ENCODE peak calls at places on chromosomes 11 and 22, in eight cellular contexts. S is endodermal cell, O is tibial nerve, H is coronary artery, C is neural progenitor cell, K is stomach, R is A549, U is ascending aorta. L is an unnamed sample.

GRCh38 chr22:40855104-40855959 is 1.1 kb downstream of the ST13 start:
- DNase-seq in K (no peak), O (peak; percentile 28), U (no peak), R (no peak), C (peak; percentile 8), S (peak; percentile 42), H (no peak), L (no peak)

GRCh38 chr11:65419773-65420481 is 2.7 kb upstream of the NEAT1 start:
- DNase-seq in U (peak; percentile 98), K (peak; percentile 95), H (peak; percentile 98), C (peak; percentile 65), O (peak; percentile 93), S (peak; percentile 87), R (peak; percentile 94), L (peak; percentile 74)

GRCh38 chr22:31104869-31105268 is 2.5 kb downstream of the SELENOM start:
- DNase-seq in S (peak; percentile 95), U (peak; percentile 70), H (no peak), O (no peak), C (peak; percentile 90), R (no peak), K (no peak), L (no peak)

GRCh38 chr22:28920757-28921584 is 37.6 kb downstream of the ZNRF3 start:
- DNase-seq in H (no peak), R (no peak), U (no peak), S (no peak), C (no peak), K (no peak), O (no peak), L (no peak)

GRCh38 chr11:66950113-66950535 is 8.1 kb downstream of the PC start:
- DNase-seq in K (peak; percentile 78), R (peak; percentile 97), H (peak; percentile 78), O (no peak), U (peak; percentile 69), C (no peak), S (peak; percentile 72), L (no peak)

GRCh38 chr11:85930879-85931366 is 75.7 kb downstream of the CCDC83 start:
- DNase-seq in S (no peak), H (no peak), K (no peak), U (no peak), R (no peak), C (no peak), O (no peak), L (no peak)

GRCh38 chr22:22702159-22702873 is 57.9 kb downstream of the GGTLC2 start:
- DNase-seq in U (peak; percentile 33), C (peak; percentile 34), S (peak; percentile 79), K (no peak), H (peak; percentile 53), O (no peak), R (no peak), L (no peak)

GRCh38 chr11:60370811-60371297 is 7.5 kb upstream of the MS4A7 start:
- DNase-seq in O (no peak), U (no peak), H (no peak), C (no peak), S (no peak), K (no peak), R (peak; percentile 19), L (peak; percentile 22)

GRCh38 chr11:73184953-73185671 is 33.0 kb upstream of the P2RY2 start:
- DNase-seq in U (peak; percentile 83), C (peak; percentile 68), O (peak; percentile 65), S (peak; percentile 91), K (peak; percentile 75), R (peak; percentile 76), H (no peak), L (peak; percentile 64)

GRCh38 chr11:990101-990500 is 46.4 kb downstream of the MUC6 start:
- DNase-seq in R (no peak), S (no peak), C (no peak), K (no peak), U (no peak), O (no peak), H (no peak), L (no peak)

GRCh38 chr22:25880524-25880923 is 138.5 kb downstream of the MYO18B start:
- DNase-seq in R (peak; percentile 16), S (no peak), K (no peak), C (no peak), H (no peak), O (no peak), U (no peak), L (no peak)

GRCh38 chr11:66859686-66860448 is 3.0 kb downstream of the LRFN4 start:
- DNase-seq in H (no peak), U (no peak), S (no peak), C (no peak), O (no peak), R (peak; percentile 40), K (no peak), L (no peak)

GRCh38 chr11:128879817-128880216 is 11.3 kb upstream of the KCNJ5 start:
- DNase-seq in K (no peak), R (no peak), U (no peak), H (no peak), S (peak; percentile 74), O (no peak), C (no peak), L (no peak)

GRCh38 chr11:13333456-13333957 is 55.9 kb downstream of the BMAL1 start:
- DNase-seq in O (no peak), H (no peak), R (peak; percentile 54), U (no peak), C (no peak), K (peak; percentile 54), S (no peak), L (no peak)

GRCh38 chr11:115802641-115803040 is 298.4 kb upstream of the CADM1 start:
- DNase-seq in U (no peak), O (no peak), C (no peak), R (no peak), H (no peak), K (no peak), S (no peak), L (no peak)

GRCh38 chr11:61787928-61788491 is 4.4 kb downstream of the TMEM258 start:
- DNase-seq in O (no peak), C (peak; percentile 79), S (peak; percentile 89), H (no peak), U (no peak), K (peak; percentile 72), R (peak; percentile 84), L (no peak)

GRCh38 chr11:126615819-126616218 is 260.3 kb downstream of the ST3GAL4 start:
- DNase-seq in C (no peak), K (no peak), U (no peak), S (no peak), R (no peak), H (no peak), O (no peak), L (no peak)

GRCh38 chr11:114262681-114263509 is 33.3 kb upstream of the NNMT start:
- DNase-seq in H (no peak), C (peak; percentile 77), U (peak; percentile 68), R (peak; percentile 50), O (no peak), S (peak; percentile 71), K (no peak), L (peak; percentile 62)
- TF ChIP-seq CTCF in H (no peak), C (peak; percentile 78), U (peak; percentile 35), R (peak; percentile 55), O (peak; percentile 53), S (peak; percentile 79), K (peak; percentile 37), L (peak; percentile 60)

GRCh38 chr11:15107730-15108515 is 6.8 kb upstream of the INSC start:
- DNase-seq in U (no peak), S (no peak), H (no peak), K (no peak), C (no peak), R (no peak), O (no peak), L (no peak)

GRCh38 chr11:15104166-15104565 is 10.6 kb upstream of the INSC start:
- DNase-seq in K (no peak), R (no peak), C (no peak), H (no peak), U (no peak), S (no peak), O (no peak), L (no peak)

GRCh38 chr11:15109602-15110001 is 5.1 kb upstream of the INSC start:
- DNase-seq in K (no peak), U (no peak), O (no peak), C (no peak), R (no peak), S (no peak), H (no peak), L (no peak)

GRCh38 chr11:15108592-15109130 is 6.1 kb upstream of the INSC start:
- DNase-seq in R (no peak), S (no peak), O (no peak), H (no peak), C (no peak), U (no peak), K (no peak), L (no peak)

GRCh38 chr11:15106201-15106965 is 8.3 kb upstream of the INSC start:
- DNase-seq in U (no peak), H (no peak), R (no peak), C (peak; percentile 42), S (no peak), O (no peak), K (no peak), L (peak; percentile 63)
- TF ChIP-seq CTCF in U (no peak), H (no peak), R (no peak), C (no peak), S (no peak), O (no peak), K (no peak), L (no peak)

DNA sequence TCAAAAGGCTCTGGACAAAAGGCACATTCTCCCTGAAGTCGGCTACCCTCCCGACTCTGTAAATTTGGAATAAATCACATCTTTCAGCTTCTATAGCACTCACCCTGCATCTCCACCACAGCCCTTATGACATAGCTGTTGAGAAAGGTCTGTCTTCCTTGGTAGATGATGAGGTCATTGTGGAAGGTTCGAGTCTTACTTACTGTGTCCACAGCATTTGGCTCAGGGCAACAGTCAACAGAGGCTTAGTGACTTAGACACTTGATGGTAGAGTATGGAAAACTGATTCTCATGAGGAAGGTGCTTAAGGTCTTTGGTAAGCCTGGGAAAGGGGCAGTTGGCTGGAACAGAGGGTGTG is 45.6 kb downstream of the PTPRJ start:
- DNase-seq in S (no peak), K (no peak), H (no peak), U (no peak), O (no peak), R (no peak), C (no peak), L (no peak)
- TF ChIP-seq CTCF in S (no peak), K (no peak), H (no peak), U (no peak), O (no peak), R (no peak), C (no peak), L (no peak)

DNA sequence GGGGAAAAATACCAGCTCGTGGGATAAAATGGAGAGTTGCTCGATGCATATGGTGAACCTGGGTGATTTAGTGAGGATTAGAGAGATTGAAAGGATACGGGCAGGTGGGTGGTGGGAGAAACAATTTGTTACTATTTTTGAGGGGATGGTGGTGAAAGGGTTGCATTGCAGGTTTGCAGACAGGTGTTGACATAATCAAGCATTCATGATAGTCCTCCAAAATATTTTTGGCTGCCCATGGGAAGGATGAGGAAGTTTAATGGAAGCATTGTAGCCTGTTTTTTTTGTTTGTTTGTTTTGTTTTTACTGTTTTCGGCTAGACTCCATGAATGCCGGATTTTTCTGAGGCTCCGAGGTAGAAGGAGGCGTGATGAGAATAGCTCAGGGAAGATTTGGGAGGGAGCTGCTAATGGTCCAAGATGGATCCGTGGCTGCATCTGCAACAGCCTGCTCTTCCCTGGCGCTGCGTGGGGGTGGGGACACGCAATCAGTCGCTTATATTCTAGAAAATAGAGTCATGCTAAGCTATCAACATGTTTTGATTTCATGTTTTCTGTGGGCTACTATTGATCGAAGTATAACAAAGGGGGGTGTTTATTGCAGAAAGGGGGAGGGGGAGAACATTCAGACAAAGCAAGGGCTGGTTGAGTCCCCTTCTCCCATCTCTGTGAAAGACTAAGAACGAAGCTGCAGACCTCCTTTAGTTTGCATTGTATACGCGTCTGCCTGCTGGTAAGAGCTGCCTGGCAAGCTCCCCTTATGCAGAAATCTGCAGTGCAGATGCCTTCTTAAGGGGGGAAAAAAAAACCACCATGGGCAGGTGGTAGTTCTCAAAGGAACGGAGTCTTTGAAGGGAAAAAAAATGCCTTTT is 980 bp downstream of the RTN3 start:
- DNase-seq in K (no peak), H (no peak), R (peak; percentile 11), U (no peak), C (peak; percentile 63), S (peak; percentile 71), O (peak; percentile 33), L (peak; percentile 30)
- TF ChIP-seq CTCF in K (no peak), H (no peak), R (no peak), U (no peak), C (peak; percentile 24), S (peak; percentile 64), O (no peak), L (peak; percentile 9)

L was measured in RWPE1.